ENCODE peak calls at places on chromosomes 3 and 15, in four cellular contexts. I is prostate gland, C is suprapubic skin, Z is K562. S is an unnamed sample. For H3K4me1, the result is how much of the 10 kb centered on the place peaks cover.

GRCh38 chr3:120449701-120450216 is 1.0 kb downstream of the FSTL1 start:
- DNase-seq in I (no peak), C (no peak), Z (no peak), S (no peak)

GRCh38 chr3:123819949-123820348 is 64.2 kb downstream of the MYLK start:
- DNase-seq in I (no peak), C (no peak), Z (no peak), S (no peak)

GRCh38 chr15:75599396-75599795 is 20.3 kb upstream of the PTPN9 start:
- DNase-seq in I (no peak), C (no peak), Z (no peak), S (no peak)

GRCh38 chr15:75199347-75199976 is 2.2 kb upstream of the C15orf39 start:
- DNase-seq in I (no peak), C (no peak), Z (no peak), S (no peak)

GRCh38 chr3:11212301-11212613 is 58.0 kb downstream of the HRH1 start:
- DNase-seq in I (no peak), C (no peak), Z (no peak), S (no peak)

GRCh38 chr3:53046171-53047170 is 598 bp upstream of the SFMBT1 start:
- DNase-seq in I (peak), C (no peak), Z (no peak), S (peak)

GRCh38 chr3:45986303-45986982 is 9.2 kb downstream of the FYCO1 start:
- DNase-seq in I (peak), C (no peak), Z (no peak), S (peak)

GRCh38 chr3:60013241-60013640 is 963.4 kb upstream of the CFAP20DC start:
- DNase-seq in I (no peak), C (no peak), Z (no peak), S (no peak)

GRCh38 chr3:45011756-45012441 is 14.2 kb upstream of the CLEC3B start:
- DNase-seq in I (no peak), C (no peak), Z (no peak), S (no peak)

GRCh38 chr15:40241305-40242215 is 2.7 kb downstream of the PAK6 start:
- DNase-seq in I (no peak), C (no peak), Z (no peak), S (no peak)

GRCh38 chr3:120567370-120568197 is 28.6 kb upstream of the NDUFB4 start:
- DNase-seq in I (no peak), C (no peak), Z (no peak), S (no peak)

GRCh38 chr3:126350502-126351085 is 6.6 kb downstream of the KLF15 start:
- DNase-seq in I (no peak), C (peak), Z (no peak), S (no peak)

GRCh38 chr3:126349611-126350501 is 7.4 kb downstream of the KLF15 start:
- DNase-seq in I (no peak), C (peak), Z (no peak), S (peak)

GRCh38 chr3:126351771-126352475 is 5.3 kb downstream of the KLF15 start:
- DNase-seq in I (no peak), C (peak), Z (no peak), S (peak)

GRCh38 chr3:126352476-126353454 is 4.4 kb downstream of the KLF15 start:
- DNase-seq in I (no peak), C (peak), Z (no peak), S (peak)

GRCh38 chr3:126351086-126351770 is 6.0 kb downstream of the KLF15 start:
- DNase-seq in I (no peak), C (peak), Z (no peak), S (peak)
- H3K4me1 ChIP-seq in I (under half), C (under half), Z (under half), S (half or more)

GRCh38 chr3:43995078-43995928 is 246.4 kb upstream of the TOPAZ1 start:
- DNase-seq in I (no peak), C (no peak), Z (no peak), S (peak)
- TF ChIP-seq POLR2A in I (no peak), C (no peak), Z (no peak), S (no peak)

GRCh38 chr15:32998182-32998581 is 196.3 kb downstream of the FMN1 start:
- DNase-seq in I (no peak), C (no peak), Z (no peak), S (no peak)

GRCh38 chr15:32994810-32995424 is 199.6 kb downstream of the FMN1 start:
- DNase-seq in I (no peak), C (no peak), Z (peak), S (no peak)

GRCh38 chr15:32993285-32993684 is 201.2 kb downstream of the FMN1 start:
- DNase-seq in I (no peak), C (no peak), Z (no peak), S (no peak)

DNA sequence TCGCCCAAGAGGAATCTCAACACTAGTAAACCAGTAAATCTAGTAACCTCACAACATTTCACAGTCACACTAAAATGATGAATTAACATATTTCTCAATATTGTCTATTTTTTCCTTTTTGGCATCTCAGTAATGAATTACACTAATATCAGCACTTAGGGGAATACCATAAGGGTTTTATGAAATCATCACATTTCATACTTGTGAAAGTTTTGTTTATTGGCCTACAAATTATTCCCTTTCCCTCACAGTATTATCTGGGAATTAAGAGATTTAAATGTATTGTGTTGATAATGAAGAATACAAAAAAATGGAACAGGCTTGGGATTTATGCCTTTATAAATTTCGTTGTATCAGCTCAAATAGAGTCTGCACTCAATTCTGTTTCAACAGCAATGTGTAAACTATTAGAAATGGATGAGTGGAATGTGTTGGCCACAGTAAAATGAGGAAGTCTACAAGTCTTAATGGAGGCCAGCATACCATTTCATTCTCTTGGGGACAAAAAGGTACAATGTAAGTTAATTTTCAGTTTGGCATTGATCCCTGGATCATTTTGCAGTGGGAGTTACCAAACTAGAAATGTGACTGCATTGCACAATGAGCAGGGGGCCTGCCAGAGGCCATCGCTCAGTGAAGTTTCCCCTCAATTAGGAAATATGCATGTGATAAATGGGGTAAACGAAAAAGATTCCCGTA is 195.4 kb downstream of the FMN1 start:
- DNase-seq in I (no peak), C (no peak), Z (no peak), S (no peak)
- TF ChIP-seq POLR2AphosphoS5 in I (no peak), C (peak), Z (no peak), S (no peak)

GRCh38 chr15:85417276-85417675 is 36.9 kb downstream of the AKAP13 start:
- DNase-seq in I (no peak), C (no peak), Z (no peak), S (no peak)
- H3K4me1 ChIP-seq in I (under half), C (under half), Z (under half), S (half or more)

GRCh38 chr3:183120538-183121215 is 21.4 kb upstream of the MCCC1 start:
- DNase-seq in I (no peak), C (no peak), Z (no peak), S (no peak)

GRCh38 chr3:183114374-183114773 is 15.1 kb upstream of the MCCC1 start:
- DNase-seq in I (no peak), C (no peak), Z (no peak), S (no peak)

GRCh38 chr3:183114779-183115178 is 15.5 kb upstream of the MCCC1 start:
- DNase-seq in I (no peak), C (no peak), Z (no peak), S (no peak)

GRCh38 chr3:183117046-183117445 is 17.8 kb upstream of the MCCC1 start:
- DNase-seq in I (no peak), C (no peak), Z (no peak), S (no peak)

DNA sequence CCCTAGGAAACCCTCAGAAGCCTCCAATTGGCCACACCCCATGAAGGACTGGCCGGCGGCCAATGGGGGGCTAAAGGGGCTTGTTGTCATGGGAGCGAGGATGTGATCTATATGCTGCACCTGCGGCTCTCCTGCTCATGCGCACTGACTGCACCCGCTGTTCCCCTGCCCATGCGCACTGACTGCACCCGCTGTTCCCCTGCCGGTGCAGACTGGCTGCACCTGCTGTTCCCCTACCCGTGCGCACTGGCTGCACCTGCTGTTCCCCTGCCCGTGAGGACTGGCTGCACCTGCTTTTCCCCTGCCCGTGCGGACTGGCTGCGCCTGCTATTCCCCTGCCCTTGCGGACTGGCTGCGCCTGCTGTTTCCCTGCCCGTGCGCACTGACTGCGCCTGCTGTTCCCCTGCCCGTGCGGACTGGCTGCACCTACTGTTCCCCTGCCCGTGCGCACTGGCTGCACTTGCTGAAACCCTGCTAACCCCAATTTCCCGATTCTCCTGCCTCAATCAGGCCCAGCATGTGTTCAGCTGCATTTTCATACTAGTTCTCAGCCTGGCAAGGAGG is 16.8 kb upstream of the MCCC1 start:
- DNase-seq in I (peak), C (no peak), Z (peak), S (peak)
- TF ChIP-seq POLR2A in I (no peak), C (no peak), Z (no peak), S (no peak)

GRCh38 chr3:66037330-66037985 is 1.3 kb downstream of the MAGI1 start:
- DNase-seq in I (peak), C (no peak), Z (no peak), S (peak)
- TF ChIP-seq POLR2AphosphoS5 in I (peak), C (no peak), Z (no peak), S (peak)

S was measured in upper lobe of left lung.